ENCODE peak calls at places on chromosomes 5 and 9, in eight cellular contexts. H is left lung; M is ovary; B is MCF 10A; E is right atrium auricular region; J is activated naive CD8-positive, alpha-beta T cell treated with anti-CD3 and anti-CD28 coated beads, Interleukin-2, amount 10 ng/mL, durations not matched to agents 7 days and 5 days; Z is SIG-M5; U is activated T-helper 1 cell treated with anti-CD3 and anti-CD28 coated beads, Interleukin-2, amount 50 U/mL, for 16 hours. Y is an unnamed sample.

GRCh38 chr5:124949862-124950261 is 203.4 kb upstream of the ZNF608 start:
- DNase-seq in H (no peak), M (no peak), B (peak), E (no peak), J (no peak), Z (no peak), U (no peak), Y (no peak)

GRCh38 chr5:137751869-137752491 is 2.2 kb downstream of the HNRNPA0 start:
- DNase-seq in H (no peak), M (no peak), B (peak), E (no peak), J (no peak), Z (no peak), U (no peak), Y (peak)

GRCh38 chr9:112971415-112971814 is 40.6 kb downstream of the ZNF883 start:
- DNase-seq in H (no peak), M (no peak), B (peak), E (no peak), J (no peak), Z (no peak), U (no peak), Y (no peak)

GRCh38 chr9:135602789-135603481 is 36.4 kb downstream of the GLT6D1 start:
- DNase-seq in H (no peak), M (no peak), B (peak), E (no peak), J (peak), Z (no peak), U (peak), Y (peak)

GRCh38 chr5:73997936-73998335 is 371.9 kb downstream of the ARHGEF28 start:
- DNase-seq in H (no peak), M (no peak), B (no peak), E (no peak), J (no peak), Z (no peak), U (no peak), Y (no peak)

GRCh38 chr9:127092041-127092608 is 30.3 kb downstream of the ANGPTL2 start:
- DNase-seq in H (no peak), M (no peak), B (no peak), E (no peak), J (no peak), Z (no peak), U (no peak), Y (no peak)

GRCh38 chr5:14110680-14111079 is 32.5 kb upstream of the TRIO start:
- DNase-seq in H (no peak), M (no peak), B (peak), E (no peak), J (no peak), Z (no peak), U (no peak), Y (no peak)

GRCh38 chr5:152542741-152543140 is 137.7 kb upstream of the NMUR2 start:
- DNase-seq in H (no peak), M (no peak), B (peak), E (no peak), J (no peak), Z (no peak), U (no peak), Y (no peak)

GRCh38 chr5:132639706-132640130 is 18.3 kb upstream of the IL13 start:
- DNase-seq in H (no peak), M (no peak), B (no peak), E (no peak), J (peak), Z (no peak), U (no peak), Y (no peak)

GRCh38 chr9:136512651-136513066 is 29.8 kb upstream of the SEC16A start:
- DNase-seq in H (no peak), M (no peak), B (no peak), E (no peak), J (no peak), Z (no peak), U (no peak), Y (no peak)